ENCODE peak calls at places on chromosomes 12 and 14, in nine cellular contexts. G is body of pancreas, D is IMR-90, A is esophagus squamous epithelium, F is transverse colon, J is ovary, K is HCT116, O is heart left ventricle, E is H1. Z is an unnamed sample.

GRCh38 chr12:103665971-103666370 is 78.9 kb downstream of the STAB2 start:
- DNase-seq in G (no peak), D (no peak), A (no peak), F (no peak), J (no peak), K (no peak), O (no peak), E (no peak), Z (no peak)

GRCh38 chr14:45145214-45145613 is 9.5 kb downstream of the FANCM start:
- DNase-seq in G (no peak), D (no peak), A (no peak), F (no peak), J (no peak), K (no peak), O (no peak), E (no peak), Z (no peak)

GRCh38 chr14:106287506-106287905 is 761.1 kb downstream of the TMEM121 start:
- DNase-seq in G (no peak), D (no peak), A (no peak), F (no peak), J (no peak), K (no peak), O (no peak), E (no peak), Z (no peak)

GRCh38 chr12:94718114-94718513 is 67.8 kb upstream of the TMCC3 start:
- DNase-seq in G (no peak), D (no peak), A (no peak), F (no peak), J (no peak), K (no peak), O (no peak), E (no peak), Z (no peak)

GRCh38 chr12:27334052-27334720 is 1.6 kb downstream of the BMAL2 start:
- DNase-seq in G (no peak), D (no peak), A (no peak), F (no peak), J (no peak), K (no peak), O (no peak), E (no peak), Z (no peak)

GRCh38 chr12:106682594-106683234 is 91.8 kb upstream of the RIC8B start:
- DNase-seq in G (no peak), D (peak; percentile 15), A (no peak), F (no peak), J (no peak), K (peak; percentile 16), O (no peak), E (no peak), Z (no peak)

GRCh38 chr12:123059501-123059900 is 79.0 kb downstream of the ARL6IP4 start:
- DNase-seq in G (no peak), D (no peak), A (no peak), F (no peak), J (no peak), K (no peak), O (peak; percentile 48), E (no peak), Z (no peak)

GRCh38 chr12:98724384-98725155 is 79.5 kb downstream of the APAF1 start:
- DNase-seq in G (no peak), D (peak; percentile 37), A (no peak), F (no peak), J (no peak), K (no peak), O (no peak), E (no peak), Z (no peak)

GRCh38 chr14:50943261-50943942 is 881 bp downstream of the PYGL start:
- DNase-seq in G (peak; percentile 29), D (peak; percentile 28), A (no peak), F (peak; percentile 58), J (peak; percentile 83), K (peak; percentile 31), O (peak; percentile 68), E (no peak), Z (no peak)

GRCh38 chr12:72076558-72076915 is 137.9 kb downstream of the TPH2 start:
- DNase-seq in G (no peak), D (no peak), A (no peak), F (no peak), J (no peak), K (no peak), O (no peak), E (no peak), Z (no peak)

GRCh38 chr12:104220931-104221330 is 5.4 kb downstream of the TXNRD1 start:
- DNase-seq in G (no peak), D (no peak), A (no peak), F (no peak), J (no peak), K (no peak), O (no peak), E (no peak), Z (no peak)

GRCh38 chr12:108761226-108761625 is 29.9 kb upstream of the CORO1C start:
- DNase-seq in G (no peak), D (no peak), A (no peak), F (no peak), J (no peak), K (no peak), O (no peak), E (no peak), Z (no peak)

DNA sequence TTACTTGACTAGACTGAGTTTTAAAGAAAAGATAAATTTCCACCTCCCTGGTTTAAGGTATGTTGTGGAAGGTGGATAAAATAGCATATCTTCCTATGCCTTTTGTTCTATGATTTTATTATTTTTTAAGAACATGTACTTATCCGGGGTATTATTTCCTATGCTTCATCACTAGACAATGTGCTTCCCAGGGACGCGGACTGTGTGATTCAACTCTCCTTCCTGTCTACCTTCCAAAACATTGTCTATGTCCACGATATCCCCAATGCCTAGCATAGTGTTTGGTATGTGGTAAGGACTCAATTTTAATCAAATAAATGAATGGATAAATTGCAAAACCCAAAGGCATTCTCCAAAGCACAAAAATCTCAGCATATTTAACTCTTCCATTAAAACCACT is 8.3 kb upstream of the CCND2 start:
- DNase-seq in G (no peak), D (no peak), A (no peak), F (no peak), J (no peak), K (no peak), O (no peak), E (no peak), Z (no peak)
- H3K27me3 ChIP-seq in G (peaks cover 9% of the 10 kb centered on the region), D (peaks cover 54% of the 10 kb centered on the region), A (no peaks in the 10 kb centered on the region), F (peaks cover 8% of the 10 kb centered on the region), J (no peaks in the 10 kb centered on the region), K (peaks cover 85% of the 10 kb centered on the region), O (peaks cover 6% of the 10 kb centered on the region), E (peaks cover 18% of the 10 kb centered on the region), Z (peaks cover 30% of the 10 kb centered on the region)

GRCh38 chr14:32468955-32469354 is 139.9 kb downstream of the AKAP6 start:
- DNase-seq in G (no peak), D (peak; percentile 72), A (no peak), F (no peak), J (no peak), K (no peak), O (no peak), E (no peak), Z (peak; percentile 31)
- H3K27ac ChIP-seq in G (no peak overlapping the region), D (peak overlapping the region; percentile 12), A (peak overlapping the region; percentile 85), F (peak overlapping the region; percentile 48), J (no peak overlapping the region), K (no peak overlapping the region), O (peak overlapping the region; percentile 30), E (no peak overlapping the region), Z (peak overlapping the region; percentile 18)

DNA sequence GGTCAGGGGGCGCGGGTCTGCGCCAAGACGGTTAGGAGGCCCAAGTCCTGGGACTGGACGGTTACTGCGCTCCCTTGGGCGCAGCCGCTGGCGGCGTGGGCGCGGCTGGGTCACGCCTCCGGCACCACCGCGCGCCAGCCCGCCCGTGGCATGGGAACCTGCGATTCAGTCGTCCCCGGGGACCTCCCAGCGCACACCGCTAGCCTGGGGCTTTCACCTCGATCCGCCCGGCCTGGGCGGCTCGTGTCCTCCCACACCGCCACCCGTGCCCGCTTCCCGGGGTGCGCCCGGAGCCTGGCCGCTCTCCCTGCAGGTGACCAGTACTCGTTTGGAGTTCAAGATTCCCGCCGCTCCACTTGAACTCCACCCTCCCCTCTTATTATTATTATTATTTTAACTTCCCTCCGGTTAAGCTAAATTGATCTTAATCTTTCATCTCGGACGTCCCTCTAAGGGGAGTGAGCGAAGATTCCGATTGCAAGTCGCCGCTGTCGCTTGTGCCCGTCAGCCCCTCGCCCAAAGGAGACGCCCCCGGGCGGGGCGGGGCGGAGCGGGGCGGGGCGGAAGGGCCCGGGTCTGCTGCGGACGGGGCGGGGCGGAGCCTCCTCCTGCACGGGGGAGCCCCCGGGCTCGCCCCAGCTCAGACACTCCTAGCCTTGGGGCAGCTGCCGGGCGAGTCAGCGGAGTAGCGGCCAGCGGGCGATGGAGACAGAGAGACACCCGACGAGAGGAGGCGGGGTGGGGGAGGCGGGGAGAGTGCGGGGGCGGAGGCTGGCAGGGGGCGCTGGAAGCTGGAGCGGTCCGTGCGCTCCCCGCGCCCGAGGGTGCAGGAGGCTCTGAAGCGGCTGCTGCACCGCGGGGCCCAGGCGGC is at the start of gene KCNMB4:
- DNase-seq in G (peak; percentile 36), D (peak; percentile 10), A (peak; percentile 5), F (peak; percentile 59), J (peak; percentile 76), K (no peak), O (peak; percentile 79), E (peak; percentile 75), Z (peak; percentile 84)
- TF ChIP-seq POLR2A in G (no peak), D (no peak), A (no peak), F (no peak), J (no peak), K (peak; percentile 6), O (no peak), E (peak; percentile 46), Z (no peak)

GRCh38 chr12:13104403-13104802 is 936 bp upstream of the GSG1 start:
- DNase-seq in G (no peak), D (no peak), A (no peak), F (no peak), J (no peak), K (no peak), O (no peak), E (no peak), Z (no peak)
- H3K27me3 ChIP-seq in G (no peaks in the 10 kb centered on the region), D (no peaks in the 10 kb centered on the region), A (no peaks in the 10 kb centered on the region), F (no peaks in the 10 kb centered on the region), J (no peaks in the 10 kb centered on the region), K (no peaks in the 10 kb centered on the region), O (no peaks in the 10 kb centered on the region), E (no peaks in the 10 kb centered on the region), Z (no peaks in the 10 kb centered on the region)

DNA sequence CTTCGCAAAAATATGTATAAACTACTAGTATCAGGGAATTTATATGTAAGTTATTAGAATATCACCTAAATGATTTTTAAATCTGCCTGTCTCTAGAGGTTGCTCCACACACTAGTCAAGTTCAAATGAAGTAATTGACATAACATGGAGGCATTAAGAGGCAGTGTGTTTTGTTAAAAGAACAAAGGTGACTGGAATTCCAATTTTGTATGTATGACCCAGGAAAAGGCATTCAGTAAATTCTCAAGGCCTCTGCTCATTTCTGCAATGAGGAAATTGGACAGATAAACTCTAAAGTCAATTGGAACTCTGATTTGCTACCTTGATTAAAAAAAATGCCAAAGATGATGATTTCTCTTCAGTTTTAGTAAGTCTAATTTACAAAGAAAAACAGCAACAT is 117.1 kb downstream of the NAV3 start:
- DNase-seq in G (no peak), D (no peak), A (no peak), F (no peak), J (no peak), K (no peak), O (no peak), E (no peak), Z (no peak)
- H3K27ac ChIP-seq in G (no peak overlapping the region), D (peak overlapping the region; percentile 85), A (no peak overlapping the region), F (no peak overlapping the region), J (no peak overlapping the region), K (peak overlapping the region; percentile 37), O (no peak overlapping the region), E (no peak overlapping the region), Z (no peak overlapping the region)

Z was measured in adrenal gland.